ENCODE peak calls at places on chromosomes 7 and 10, in ten cellular contexts. A is iris pigment epithelial cell; P is EL; K is stimulated activated CD8-positive, alpha-beta memory T cell treated with anti-CD3 and anti-CD28 coated beads, Interleukin-7, amount 100 ng/mL, for 1 hour; E is anterior cingulate cortex; I is fibroblast of lung; F is brain microvascular endothelial cell; R is OCI-LY7; Z is stimulated activated CD4-positive, alpha-beta T cell treated with anti-CD3 and anti-CD28 coated beads, Interleukin-4, amount 100 ng/mL, for 24 hours; M is cardiac septum. T is an unnamed sample.

GRCh38 chr10:29861811-29862505 is 197.4 kb downstream of the JCAD start:
- DNase-seq in A (no peak), E (no peak), I (peak), Z (no peak), M (no peak), F (no peak), K (no peak), R (no peak), P (peak), T (no peak)

GRCh38 chr7:45622058-45622457 is 47.9 kb downstream of the ADCY1 start:
- DNase-seq in E (no peak), R (no peak), M (no peak), K (no peak), F (no peak), A (no peak), I (no peak), P (no peak), Z (no peak), T (no peak)

GRCh38 chr7:128032605-128033235 is 1.5 kb upstream of the LRRC4 start:
- DNase-seq in Z (no peak), R (no peak), K (no peak), F (no peak), E (peak), M (no peak), P (peak), A (peak), I (peak), T (no peak)

GRCh38 chr7:25856056-25856780 is 295.8 kb upstream of the NFE2L3 start:
- DNase-seq in A (no peak), K (no peak), Z (no peak), I (no peak), F (no peak), P (no peak), R (no peak), E (no peak), M (no peak), T (peak)

GRCh38 chr10:44981172-44982113 is 2.8 kb upstream of the DEPP1 start:
- DNase-seq in M (no peak), I (peak), E (no peak), Z (no peak), F (peak), P (peak), A (peak), R (no peak), K (no peak), T (no peak)

GRCh38 chr7:18421297-18422004 is 74.1 kb upstream of the HDAC9 start:
- DNase-seq in F (no peak), I (peak), M (no peak), P (no peak), Z (no peak), R (peak), A (no peak), E (no peak), K (no peak), T (no peak)

GRCh38 chr7:157414702-157415096 is 77.9 kb downstream of the DNAJB6 start:
- DNase-seq in P (no peak), K (no peak), R (no peak), A (no peak), M (no peak), I (no peak), E (no peak), F (no peak), Z (no peak), T (no peak)

GRCh38 chr10:62614389-62615157 is 189.9 kb upstream of the ADO start:
- DNase-seq in M (no peak), I (peak), F (peak), Z (peak), R (no peak), A (peak), E (no peak), P (peak), K (no peak), T (peak)

GRCh38 chr10:49441488-49442476 is 45.9 kb upstream of the DRGX start:
- DNase-seq in R (no peak), K (no peak), I (no peak), E (no peak), Z (no peak), F (no peak), A (peak), P (no peak), M (no peak), T (no peak)

GRCh38 chr7:128931965-128932861 is 5.5 kb upstream of the IRF5 start:
- DNase-seq in A (no peak), K (no peak), F (no peak), I (no peak), R (no peak), P (no peak), M (no peak), E (no peak), Z (no peak), T (no peak)

GRCh38 chr10:7501157-7501556 is 90.3 kb upstream of the SFMBT2 start:
- DNase-seq in E (no peak), K (no peak), A (no peak), P (no peak), Z (no peak), M (no peak), F (no peak), I (no peak), R (no peak), T (no peak)

GRCh38 chr7:33757563-33758165 is 147.7 kb upstream of the BMPER start:
- DNase-seq in E (peak), R (peak), P (peak), Z (no peak), I (peak), A (peak), F (peak), K (no peak), M (no peak), T (no peak)

GRCh38 chr7:85796956-85797355 is 610.1 kb upstream of the SEMA3D start:
- DNase-seq in E (no peak), A (no peak), K (no peak), R (no peak), P (no peak), Z (no peak), F (no peak), I (no peak), M (no peak), T (no peak)

GRCh38 chr7:44216521-44217030 is 15.8 kb downstream of the YKT6 start:
- DNase-seq in K (no peak), R (no peak), P (no peak), M (peak), F (no peak), E (peak), I (no peak), A (no peak), Z (no peak), T (no peak)

GRCh38 chr7:98641646-98642489 is 24.8 kb downstream of the NPTX2 start:
- DNase-seq in M (no peak), E (no peak), A (no peak), Z (no peak), P (no peak), R (peak), K (no peak), F (no peak), I (no peak), T (no peak)

GRCh38 chr10:82411416-82411815 is 536.4 kb downstream of the NRG3 start:
- DNase-seq in A (no peak), P (no peak), R (no peak), I (peak), K (no peak), M (no peak), Z (no peak), E (no peak), F (no peak), T (no peak)

GRCh38 chr7:31761646-31762045 is 74.6 kb downstream of the PPP1R17 start:
- DNase-seq in R (no peak), M (no peak), I (no peak), E (no peak), P (no peak), A (no peak), K (no peak), Z (no peak), F (no peak), T (no peak)

GRCh38 chr7:88759956-88760515 is 536 bp downstream of the ZNF804B start:
- DNase-seq in A (no peak), I (no peak), F (no peak), R (no peak), K (no peak), Z (no peak), M (no peak), E (no peak), P (no peak), T (no peak)

GRCh38 chr7:127525866-127526456 is 59.4 kb downstream of the GCC1 start:
- DNase-seq in P (no peak), Z (no peak), E (no peak), K (no peak), M (no peak), F (no peak), R (no peak), A (no peak), I (no peak), T (no peak)

GRCh38 chr10:63320683-63321082 is 145.1 kb downstream of the JMJD1C start:
- DNase-seq in P (no peak), F (no peak), K (no peak), Z (no peak), I (no peak), A (no peak), E (no peak), M (no peak), R (no peak), T (no peak)

GRCh38 chr7:44775383-44776107 is 20.9 kb upstream of the PPIA start:
- DNase-seq in E (no peak), R (no peak), M (no peak), F (no peak), Z (no peak), P (no peak), K (no peak), I (no peak), A (no peak), T (no peak)

GRCh38 chr7:521221-522070 is 1.8 kb upstream of the PDGFA start:
- DNase-seq in R (no peak), Z (no peak), F (peak), I (peak), E (peak), K (no peak), P (peak), M (no peak), A (no peak), T (no peak)

GRCh38 chr10:105974803-105975456 is 1189.6 kb downstream of the SORCS1 start:
- DNase-seq in K (no peak), F (no peak), I (no peak), R (no peak), A (peak), Z (no peak), P (peak), E (no peak), M (no peak), T (no peak)

GRCh38 chr10:104665174-104665573 is 24.1 kb downstream of the SORCS3 start:
- DNase-seq in K (no peak), Z (no peak), A (no peak), E (no peak), I (no peak), P (no peak), F (no peak), R (no peak), M (no peak), T (no peak)

GRCh38 chr7:51187941-51188340 is 128.7 kb downstream of the COBL start:
- DNase-seq in K (no peak), E (peak), R (no peak), M (no peak), Z (no peak), F (no peak), P (no peak), A (no peak), I (peak), T (no peak)

GRCh38 chr10:71548494-71548846 is 151.8 kb downstream of the CDH23 start:
- DNase-seq in R (no peak), P (no peak), A (peak), E (no peak), K (no peak), F (peak), M (no peak), Z (no peak), I (no peak), T (peak)

GRCh38 chr10:105063796-105064195 is 422.7 kb downstream of the SORCS3 start:
- DNase-seq in A (peak), K (no peak), F (no peak), E (no peak), I (peak), M (no peak), Z (peak), P (no peak), R (peak), T (peak)

GRCh38 chr7:44172352-44172751 is 16.9 kb downstream of the GCK start:
- DNase-seq in Z (no peak), M (peak), R (no peak), P (no peak), A (no peak), I (no peak), K (no peak), F (no peak), E (no peak), T (no peak)

GRCh38 chr7:140904081-140904480 is 20.6 kb downstream of the BRAF start:
- DNase-seq in F (peak), P (peak), M (no peak), E (no peak), A (peak), R (no peak), K (no peak), Z (peak), I (no peak), T (no peak)